ENCODE peak calls at places on chromosomes 12 and 14, in nine cellular contexts. C is AG10803, Q is dorsolateral prefrontal cortex, U is suprapubic skin, E is lower leg skin, H is breast epithelium, B is GM12865, M is cardiac muscle cell, J is A549. I is an unnamed sample.
A peak's percentile ranks its signal among the peaks of the same experiment; 100 is the strongest.

GRCh38 chr14:75944607-75945241 is 37.1 kb downstream of the TGFB3 start:
- DNase-seq in C (no peak), Q (no peak), U (no peak), E (no peak), H (no peak), B (no peak), M (no peak), J (no peak), I (no peak)

GRCh38 chr12:28222081-28222700 is 31.9 kb downstream of the CCDC91 start:
- DNase-seq in C (no peak), Q (no peak), U (no peak), E (no peak), H (no peak), B (peak; percentile 8), M (no peak), J (no peak), I (no peak)

GRCh38 chr12:26789731-26790644 is 43.0 kb downstream of the ITPR2 start:
- DNase-seq in C (peak; percentile 90), Q (no peak), U (no peak), E (no peak), H (no peak), B (no peak), M (peak; percentile 64), J (no peak), I (peak; percentile 61)

GRCh38 chr14:101029668-101030290 is 126.3 kb upstream of the RTL1 start:
- DNase-seq in C (no peak), Q (no peak), U (no peak), E (peak; percentile 72), H (no peak), B (no peak), M (no peak), J (no peak), I (no peak)

GRCh38 chr12:89838846-89839245 is 130.2 kb upstream of the ATP2B1 start:
- DNase-seq in C (no peak), Q (no peak), U (no peak), E (no peak), H (no peak), B (no peak), M (no peak), J (no peak), I (no peak)

GRCh38 chr12:85606455-85606854 is 229.8 kb downstream of the RASSF9 start:
- DNase-seq in C (no peak), Q (no peak), U (no peak), E (no peak), H (no peak), B (no peak), M (no peak), J (no peak), I (no peak)

GRCh38 chr14:94173885-94174621 is at the start of gene PPP4R4:
- DNase-seq in C (peak; percentile 66), Q (peak; percentile 62), U (peak; percentile 89), E (peak; percentile 96), H (peak; percentile 64), B (peak; percentile 88), M (peak; percentile 87), J (peak; percentile 32), I (peak; percentile 71)

GRCh38 chr14:32077081-32078029 is at the start of gene ARHGAP5:
- DNase-seq in C (no peak), Q (no peak), U (peak; percentile 88), E (peak; percentile 90), H (no peak), B (peak; percentile 65), M (peak; percentile 52), J (no peak), I (peak; percentile 15)

GRCh38 chr12:1218369-1218768 is 227.3 kb downstream of the ERC1 start:
- DNase-seq in C (no peak), Q (no peak), U (no peak), E (no peak), H (no peak), B (no peak), M (no peak), J (no peak), I (no peak)

GRCh38 chr12:6367969-6368892 is 7.1 kb downstream of the SCNN1A start:
- DNase-seq in C (no peak), Q (no peak), U (no peak), E (no peak), H (no peak), B (peak; percentile 37), M (no peak), J (no peak), I (no peak)

GRCh38 chr14:32576088-32576795 is 247.1 kb downstream of the AKAP6 start:
- DNase-seq in C (peak; percentile 68), Q (peak; percentile 67), U (no peak), E (no peak), H (no peak), B (peak; percentile 65), M (peak; percentile 79), J (peak; percentile 33), I (peak; percentile 80)

GRCh38 chr12:52054838-52055741 is 3.8 kb downstream of the NR4A1 start:
- DNase-seq in C (no peak), Q (no peak), U (no peak), E (no peak), H (no peak), B (no peak), M (peak; percentile 28), J (no peak), I (peak; percentile 59)

GRCh38 chr12:106066726-106067325 is 71.9 kb downstream of the NUAK1 start:
- DNase-seq in C (no peak), Q (no peak), U (no peak), E (no peak), H (no peak), B (no peak), M (no peak), J (no peak), I (no peak)

GRCh38 chr12:4172999-4173398 is 100.6 kb upstream of the CCND2 start:
- DNase-seq in C (no peak), Q (no peak), U (no peak), E (no peak), H (no peak), B (no peak), M (no peak), J (no peak), I (no peak)

GRCh38 chr14:42527141-42527540 is 920.5 kb downstream of the LRFN5 start:
- DNase-seq in C (no peak), Q (no peak), U (no peak), E (no peak), H (no peak), B (no peak), M (no peak), J (no peak), I (no peak)

DNA sequence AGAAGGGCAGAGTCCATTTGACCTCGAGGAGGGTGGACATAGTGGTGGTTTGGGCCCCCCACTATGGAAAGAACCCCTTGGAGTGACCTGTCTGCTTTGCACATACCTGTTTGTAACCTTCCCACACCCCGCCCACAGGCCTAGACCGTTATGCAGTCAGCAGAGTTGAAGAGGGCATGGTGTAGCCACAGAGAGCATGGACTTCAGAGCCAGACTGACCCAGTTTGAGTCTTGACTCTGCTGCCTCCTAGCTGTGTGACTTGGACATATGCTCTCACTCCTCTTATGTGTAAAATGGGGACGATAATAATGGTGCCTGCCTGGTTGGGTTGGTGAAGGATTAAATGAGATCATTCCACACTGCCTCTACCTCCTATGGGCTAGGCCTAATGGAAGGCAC is 40.9 kb upstream of the NOS1 start:
- DNase-seq in C (no peak), Q (no peak), U (no peak), E (no peak), H (no peak), B (no peak), M (no peak), J (no peak), I (no peak)
- TF ChIP-seq CTCF in C (no peak), Q (no peak), U (no peak), E (no peak), H (no peak), B (no peak), M (no peak), J (no peak), I (no peak)

GRCh38 chr12:12333980-12334709 is 15.9 kb downstream of the MANSC1 start:
- DNase-seq in C (peak; percentile 44), Q (no peak), U (no peak), E (peak; percentile 87), H (no peak), B (peak; percentile 86), M (peak; percentile 68), J (peak; percentile 72), I (peak; percentile 49)

GRCh38 chr12:12334710-12335040 is 15.4 kb downstream of the MANSC1 start:
- DNase-seq in C (no peak), Q (no peak), U (peak; percentile 13), E (no peak), H (no peak), B (no peak), M (no peak), J (no peak), I (no peak)

GRCh38 chr12:12336511-12336910 is 13.5 kb downstream of the MANSC1 start:
- DNase-seq in C (no peak), Q (no peak), U (peak; percentile 6), E (peak; percentile 59), H (no peak), B (no peak), M (no peak), J (no peak), I (no peak)

GRCh38 chr12:12333407-12333831 is 16.6 kb downstream of the MANSC1 start:
- DNase-seq in C (no peak), Q (no peak), U (no peak), E (peak; percentile 45), H (no peak), B (no peak), M (peak; percentile 75), J (no peak), I (peak; percentile 90)

GRCh38 chr12:12336049-12336411 is 14.0 kb downstream of the MANSC1 start:
- DNase-seq in C (no peak), Q (no peak), U (peak; percentile 1), E (no peak), H (no peak), B (peak; percentile 75), M (peak; percentile 52), J (no peak), I (no peak)
- H3K4me3 ChIP-seq in C (no peak overlapping the region), Q (no peak overlapping the region), U (no peak overlapping the region), E (no peak overlapping the region), H (no peak overlapping the region), B (no peak overlapping the region), M (no peak overlapping the region), J (no peak overlapping the region), I (no peak overlapping the region)

GRCh38 chr14:26163761-26164160 is 434.1 kb downstream of the NOVA1 start:
- DNase-seq in C (peak; percentile 49), Q (no peak), U (no peak), E (no peak), H (no peak), B (no peak), M (peak; percentile 66), J (no peak), I (peak; percentile 66)
- TF ChIP-seq CTCF in C (peak; percentile 67), Q (peak; percentile 36), U (peak; percentile 24), E (no peak), H (peak; percentile 40), B (no peak), M (peak; percentile 66), J (no peak), I (peak; percentile 76)

DNA sequence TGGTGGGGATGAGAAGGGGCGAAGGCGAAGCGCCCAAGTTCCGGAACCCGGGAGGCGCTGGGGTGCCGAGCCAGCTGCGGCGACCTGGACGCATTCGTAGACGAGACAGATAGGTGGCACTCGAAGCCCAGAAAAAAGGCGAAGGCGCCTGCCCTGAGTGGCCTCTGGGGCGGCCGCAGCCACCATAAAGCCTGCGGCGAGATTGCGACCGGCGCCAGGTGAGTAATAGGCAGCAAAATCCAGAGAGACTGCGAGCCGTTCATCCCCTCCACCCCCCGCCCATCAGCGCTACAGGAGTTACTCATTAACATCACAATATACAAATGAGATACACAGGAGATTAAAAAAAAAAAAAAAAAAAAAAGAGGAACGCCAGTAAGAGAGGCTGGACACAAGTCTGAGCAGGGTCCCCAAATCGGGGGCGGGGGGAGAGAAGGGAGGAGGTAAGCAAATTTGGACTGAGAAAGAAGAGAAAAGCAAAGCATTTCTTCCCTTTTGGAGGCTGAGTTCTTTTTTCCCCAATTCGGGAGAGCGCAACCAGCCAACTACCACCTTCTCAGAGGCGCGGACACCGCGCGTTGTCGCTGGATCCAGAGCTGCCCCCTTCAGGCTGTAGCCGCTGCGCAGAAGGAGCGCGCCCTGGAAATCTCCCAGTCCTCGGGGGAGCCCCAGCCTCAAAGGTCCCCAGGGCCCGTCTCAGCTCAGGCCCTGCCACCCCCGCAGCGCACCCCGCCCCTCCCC is 15.7 kb downstream of the TBX3 start:
- DNase-seq in C (peak; percentile 79), Q (peak; percentile 45), U (peak; percentile 92), E (peak; percentile 94), H (peak; percentile 94), B (peak; percentile 48), M (peak; percentile 76), J (peak; percentile 94), I (peak; percentile 75)
- H3K4me3 ChIP-seq in C (peak overlapping the region; percentile 70), Q (peak overlapping the region; percentile 12), U (peak overlapping the region; percentile 48), E (no peak overlapping the region), H (peak overlapping the region; percentile 84), B (no peak overlapping the region), M (peak overlapping the region; percentile 35), J (peak overlapping the region; percentile 57), I (peak overlapping the region; percentile 68)